ENCODE peak calls at places on chromosomes 6 and 20, in six cellular contexts. P, G, I, A, Z and R are unnamed samples.

GRCh38 chr20:63172726-63173125 is 43.2 kb downstream of the YTHDF1 start:
- DNase-seq in I (no peak), P (peak; percentile 79), A (no peak), Z (no peak), G (peak; percentile 52), R (peak; percentile 15)

GRCh38 chr6:130421567-130421966 is 55.8 kb downstream of the TMEM200A start:
- DNase-seq in Z (no peak), A (no peak), P (no peak), I (no peak), G (no peak), R (no peak)

GRCh38 chr20:32252189-32252588 is 25.3 kb upstream of the KIF3B start:
- DNase-seq in A (no peak), G (no peak), P (no peak), I (no peak), Z (no peak), R (no peak)

GRCh38 chr20:50645253-50646068 is 45.9 kb downstream of the RIPOR3 start:
- DNase-seq in P (no peak), G (peak; percentile 100), A (no peak), Z (no peak), I (peak; percentile 85), R (peak; percentile 80)

GRCh38 chr20:37357481-37358365 is 11.8 kb downstream of the SRC start:
- DNase-seq in I (no peak), G (no peak), Z (no peak), A (peak; percentile 12), P (no peak), R (no peak)

GRCh38 chr6:165245287-165245686 is 64.1 kb downstream of the C6orf118 start:
- DNase-seq in P (no peak), G (no peak), I (no peak), Z (no peak), A (peak; percentile 22), R (no peak)

GRCh38 chr20:3751664-3752385 is 15.7 kb downstream of the ADISSP start:
- DNase-seq in G (no peak), A (peak; percentile 56), P (no peak), Z (no peak), I (peak; percentile 60), R (no peak)

GRCh38 chr6:73803562-73804221 is 107.7 kb downstream of the CD109 start:
- DNase-seq in A (peak; percentile 19), G (peak; percentile 35), I (no peak), Z (no peak), P (peak; percentile 14), R (peak; percentile 32)

GRCh38 chr6:8481727-8482126 is 46.4 kb upstream of the SLC35B3 start:
- DNase-seq in Z (no peak), A (no peak), G (no peak), P (no peak), I (no peak), R (no peak)

GRCh38 chr6:122202576-122203137 is 196.8 kb upstream of the HSF2 start:
- DNase-seq in P (no peak), I (no peak), A (no peak), Z (no peak), G (peak; percentile 2), R (no peak)

GRCh38 chr20:36538026-36538764 is 3.1 kb upstream of the MYL9 start:
- DNase-seq in P (no peak), Z (no peak), I (no peak), G (no peak), A (no peak), R (no peak)

GRCh38 chr6:1070085-1070521 is 241.8 kb upstream of the FOXQ1 start:
- DNase-seq in I (no peak), A (no peak), Z (no peak), P (no peak), G (no peak), R (no peak)

GRCh38 chr20:36061754-36062153 is 92.8 kb upstream of the EPB41L1 start:
- DNase-seq in I (no peak), A (no peak), P (no peak), G (no peak), Z (no peak), R (no peak)

GRCh38 chr6:125868252-125868651 is 77.5 kb downstream of the NCOA7 start:
- DNase-seq in A (no peak), Z (no peak), P (no peak), I (no peak), G (no peak), R (no peak)

GRCh38 chr6:22613695-22614094 is 44.3 kb downstream of the HDGFL1 start:
- DNase-seq in P (no peak), G (no peak), I (no peak), Z (no peak), A (no peak), R (no peak)

GRCh38 chr20:10705801-10706459 is 32.1 kb upstream of the JAG1 start:
- DNase-seq in P (no peak), G (peak; percentile 93), A (no peak), Z (no peak), I (no peak), R (peak; percentile 85)

GRCh38 chr20:34377072-34377847 is 14.2 kb downstream of the ITCH start:
- DNase-seq in A (no peak), P (no peak), Z (peak; percentile 72), G (no peak), I (no peak), R (no peak)

GRCh38 chr6:63529498-63529897 is 42.8 kb upstream of the LOC128125822 start:
- DNase-seq in Z (no peak), A (no peak), P (no peak), G (no peak), I (no peak), R (no peak)

GRCh38 chr20:53829086-53829703 is 235.6 kb upstream of the ZNF217 start:
- DNase-seq in G (no peak), A (no peak), P (peak; percentile 27), Z (no peak), I (no peak), R (peak; percentile 78)

GRCh38 chr6:7731289-7731688 is 5.4 kb downstream of the BMP6 start:
- DNase-seq in A (no peak), G (no peak), Z (no peak), P (no peak), I (no peak), R (no peak)

GRCh38 chr20:54167909-54168872 is 5.6 kb downstream of the CYP24A1 start:
- DNase-seq in P (no peak), G (peak; percentile 47), I (no peak), Z (no peak), A (no peak), R (peak; percentile 81)

GRCh38 chr6:133396630-133397335 is 155.6 kb downstream of the EYA4 start:
- DNase-seq in Z (no peak), I (no peak), A (no peak), P (no peak), G (no peak), R (no peak)

GRCh38 chr6:15948930-15949900 is 179.7 kb upstream of the MYLIP start:
- DNase-seq in I (no peak), A (peak; percentile 15), Z (no peak), P (peak; percentile 55), G (peak; percentile 77), R (no peak)

GRCh38 chr6:158707826-158708225 is 58.0 kb downstream of the SYTL3 start:
- DNase-seq in A (no peak), I (no peak), Z (no peak), G (no peak), P (no peak), R (no peak)

GRCh38 chr6:90256698-90257485 is 39.8 kb downstream of the BACH2 start:
- DNase-seq in P (no peak), I (no peak), G (no peak), Z (no peak), A (no peak), R (no peak)

GRCh38 chr20:63791497-63792156 is 39.4 kb downstream of the ZBTB46 start:
- DNase-seq in P (no peak), I (no peak), Z (no peak), A (no peak), G (no peak), R (no peak)

GRCh38 chr6:26260791-26261484 is 104.1 kb upstream of the BTN3A2 start:
- DNase-seq in I (no peak), G (no peak), P (no peak), Z (no peak), A (no peak), R (no peak)

DNA sequence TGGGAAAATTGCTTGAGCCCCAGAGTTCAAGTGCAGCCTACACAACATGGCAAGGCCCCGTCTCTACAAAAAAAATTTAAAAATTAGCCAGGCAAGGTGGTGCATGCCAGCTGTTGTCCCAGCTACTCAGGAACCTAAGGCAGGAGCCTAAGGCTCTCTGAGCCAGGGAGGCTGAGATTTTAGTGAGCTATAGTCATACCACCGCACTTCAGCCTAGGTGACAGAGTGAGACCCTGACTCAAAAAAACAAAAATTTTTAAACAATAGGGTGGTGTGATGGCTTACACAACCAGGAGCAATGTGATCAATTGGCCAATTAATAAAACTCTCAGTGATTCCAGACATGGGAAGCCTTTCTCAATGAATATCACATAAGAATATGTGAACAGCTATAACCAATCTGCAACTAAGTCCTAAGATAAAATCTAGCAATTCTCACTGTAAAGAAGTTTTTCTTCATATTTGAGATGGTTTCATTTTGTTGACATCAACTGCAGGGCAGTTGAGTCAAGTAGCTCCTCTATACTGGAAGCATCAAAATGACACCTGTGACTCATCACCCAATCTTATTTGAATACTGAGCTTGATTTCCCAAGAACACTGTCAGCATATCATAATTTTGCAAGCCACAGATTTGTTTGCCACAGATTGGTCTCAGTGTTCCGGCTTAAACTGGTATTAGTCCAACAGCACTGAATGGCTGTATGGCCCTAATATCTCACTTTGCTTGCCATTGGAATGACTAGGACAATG is 169.0 kb upstream of the GJE1 start:
- DNase-seq in A (no peak), I (no peak), P (no peak), Z (no peak), G (no peak), R (no peak)
- TF ChIP-seq YY1 in A (no peak), I (no peak), P (no peak), Z (no peak), G (no peak), R (no peak)

GRCh38 chr20:44219791-44220190 is 9.2 kb upstream of the OSER1 start:
- DNase-seq in P (no peak), G (no peak), A (no peak), Z (no peak), I (no peak), R (no peak)
- H3K4me2 ChIP-seq in P (no peak overlapping the region), G (no peak overlapping the region), A (no peak overlapping the region), Z (no peak overlapping the region), I (no peak overlapping the region), R (no peak overlapping the region)

GRCh38 chr6:17267586-17267985 is 13.6 kb upstream of the RBM24 start:
- DNase-seq in Z (no peak), I (no peak), P (no peak), A (no peak), G (no peak), R (no peak)
- TF ChIP-seq YY1 in Z (no peak), I (no peak), P (no peak), A (no peak), G (no peak), R (no peak)

DNA sequence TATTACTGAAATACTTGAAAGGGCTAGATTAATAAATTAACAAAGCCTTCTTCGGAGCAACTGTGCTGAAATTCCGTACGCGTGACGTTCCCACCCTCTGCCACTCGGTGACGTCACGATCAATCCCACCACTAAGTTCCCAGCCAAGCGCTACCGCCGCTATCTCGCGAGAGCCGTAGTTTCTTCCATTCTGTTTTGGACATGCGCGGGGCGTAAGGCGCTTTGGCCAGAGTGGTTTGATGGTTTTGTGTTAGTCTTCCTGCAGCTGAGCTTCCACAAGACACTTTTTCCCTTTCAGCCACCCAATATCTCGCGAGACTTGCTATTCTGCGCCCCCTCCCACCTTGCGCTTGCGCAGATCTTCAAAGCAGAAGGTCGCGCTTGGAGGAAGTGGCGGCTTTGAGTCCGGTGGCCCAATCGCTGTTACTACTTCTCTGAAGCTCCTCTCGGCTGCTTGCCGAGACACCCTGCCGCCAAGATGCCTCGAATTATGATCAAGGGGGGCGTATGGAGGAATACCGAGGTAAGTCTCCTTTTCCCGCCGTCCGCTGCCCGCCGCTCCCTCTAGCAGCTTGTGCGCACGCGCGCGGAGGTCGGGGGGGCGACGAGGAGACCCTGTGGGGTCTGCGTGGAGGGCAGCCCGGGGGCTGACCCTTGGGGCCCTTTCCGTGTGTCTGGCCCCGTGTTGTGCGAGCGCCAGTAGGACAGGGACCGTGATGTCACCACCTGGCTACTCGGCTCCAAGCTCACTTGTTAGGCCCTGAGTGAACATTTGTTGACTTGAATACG is at the start of gene CDC5L:
- DNase-seq in A (peak; percentile 93), I (peak; percentile 85), G (peak; percentile 99), P (peak; percentile 98), Z (peak; percentile 99), R (peak; percentile 98)
- H3K4me2 ChIP-seq in A (peak within 1 kb of the TSS; percentile 97), I (peak within 1 kb of the TSS; percentile 60), G (peak within 1 kb of the TSS; percentile 97), P (peak within 1 kb of the TSS; percentile 97), Z (peak within 1 kb of the TSS; percentile 92), R (peak within 1 kb of the TSS; percentile 86)